ENCODE peak calls at places on chromosomes 16 and 17, in seven cellular contexts. Y, G, J, F, O, C and U are unnamed samples.

GRCh38 chr17:38608648-38609047 is 2.9 kb upstream of the SRCIN1 start:
- DNase-seq in F (no peak), C (peak), O (no peak), G (peak), Y (no peak), J (no peak), U (no peak)

GRCh38 chr16:11295672-11296071 is 14.5 kb upstream of the PRM1 start:
- DNase-seq in J (no peak), C (no peak), Y (no peak), F (no peak), O (no peak), G (no peak), U (no peak)

GRCh38 chr17:7807206-7807605 is 26.8 kb upstream of the KDM6B start:
- DNase-seq in J (no peak), O (no peak), G (no peak), C (no peak), F (no peak), Y (no peak), U (no peak)

GRCh38 chr16:86218479-86219170 is 291.7 kb upstream of the FOXF1 start:
- DNase-seq in O (no peak), C (peak), F (no peak), Y (no peak), G (no peak), J (no peak), U (no peak)

GRCh38 chr17:34382586-34383224 is 19.7 kb upstream of the CCL1 start:
- DNase-seq in J (no peak), C (no peak), F (no peak), G (no peak), O (peak), Y (no peak), U (no peak)

GRCh38 chr16:10878328-10878643 is 1.3 kb downstream of the CIITA start:
- DNase-seq in J (no peak), G (no peak), Y (no peak), O (no peak), C (peak), F (no peak), U (no peak)

GRCh38 chr16:7946142-7946541 is 613.5 kb downstream of the RBFOX1 start:
- DNase-seq in F (no peak), J (no peak), O (no peak), C (no peak), Y (no peak), G (no peak), U (no peak)

GRCh38 chr17:16515933-16516332 is 23.9 kb upstream of the LRRC75A start:
- DNase-seq in O (no peak), C (no peak), G (no peak), Y (no peak), J (no peak), F (no peak), U (no peak)

GRCh38 chr17:57534863-57535651 is 210.0 kb downstream of the CCDC182 start:
- DNase-seq in O (no peak), G (peak), C (peak), J (no peak), Y (peak), F (no peak), U (peak)

GRCh38 chr17:27868565-27868964 is 24.6 kb downstream of the LYRM9 start:
- DNase-seq in C (no peak), J (no peak), Y (no peak), O (no peak), F (no peak), G (no peak), U (no peak)

GRCh38 chr16:49700222-49700927 is 155.5 kb downstream of the ZNF423 start:
- DNase-seq in J (no peak), F (no peak), G (no peak), O (no peak), Y (no peak), C (no peak), U (peak)

GRCh38 chr17:83177611-83178532 is 98.5 kb downstream of the METRNL start:
- DNase-seq in Y (no peak), J (no peak), O (no peak), C (peak), F (no peak), G (peak), U (no peak)

GRCh38 chr17:28726912-28727726 is 1.1 kb upstream of the TLCD1 start:
- DNase-seq in C (peak), G (peak), F (peak), J (peak), Y (peak), O (peak), U (peak)

GRCh38 chr16:47644166-47644565 is 183.0 kb downstream of the PHKB start:
- DNase-seq in C (no peak), J (no peak), O (no peak), F (peak), G (no peak), Y (no peak), U (no peak)

GRCh38 chr17:34171245-34171818 is 83.8 kb upstream of the CCL2 start:
- DNase-seq in Y (peak), F (peak), C (peak), J (no peak), O (no peak), G (peak), U (peak)

GRCh38 chr16:28126684-28127620 is 63.4 kb upstream of the GSG1L start:
- DNase-seq in Y (no peak), G (no peak), C (no peak), F (no peak), O (no peak), J (no peak), U (no peak)

GRCh38 chr16:84144301-84144858 is 597 bp downstream of the HSDL1 start:
- DNase-seq in F (peak), Y (peak), O (no peak), G (peak), J (no peak), C (no peak), U (peak)

GRCh38 chr16:18945233-18945632 is 19.0 kb upstream of the SMG1 start:
- DNase-seq in Y (no peak), C (no peak), O (no peak), J (no peak), F (no peak), G (no peak), U (no peak)

GRCh38 chr16:88906535-88907105 is 40.2 kb upstream of the PABPN1L start:
- DNase-seq in F (no peak), Y (no peak), C (no peak), G (no peak), J (no peak), O (no peak), U (no peak)

GRCh38 chr16:89257281-89257731 is 39.8 kb downstream of the ZNF778 start:
- DNase-seq in Y (no peak), G (peak), O (no peak), F (no peak), J (no peak), C (no peak), U (no peak)

GRCh38 chr17:68061512-68062313 is 26.2 kb downstream of the KPNA2 start:
- DNase-seq in F (peak), O (no peak), J (no peak), Y (no peak), G (no peak), C (no peak), U (no peak)

GRCh38 chr17:60455378-60455777 is 33.1 kb downstream of the CHCT1 start:
- DNase-seq in G (no peak), O (no peak), Y (no peak), J (no peak), C (no peak), F (peak), U (no peak)

GRCh38 chr17:30720013-30720471 is 104.5 kb downstream of the CRLF3 start:
- DNase-seq in O (no peak), C (peak), F (no peak), Y (no peak), J (no peak), G (peak), U (no peak)

GRCh38 chr16:85479972-85480726 is 133.0 kb upstream of the GSE1 start:
- DNase-seq in G (no peak), Y (peak), J (no peak), C (no peak), O (no peak), F (no peak), U (peak)

GRCh38 chr16:8194795-8195194 is 395.5 kb downstream of the TMEM114 start:
- DNase-seq in G (no peak), O (no peak), Y (peak), J (peak), C (no peak), F (no peak), U (no peak)

GRCh38 chr17:51853857-51854256 is 304.7 kb downstream of the CA10 start:
- DNase-seq in C (no peak), O (no peak), J (no peak), Y (no peak), F (no peak), G (no peak), U (no peak)

GRCh38 chr16:70416748-70417616 is 21.9 kb downstream of the ST3GAL2 start:
- DNase-seq in J (no peak), Y (no peak), F (no peak), C (no peak), O (no peak), G (no peak), U (no peak)

GRCh38 chr17:42536372-42537155 is 523 bp downstream of the NAGLU start:
- DNase-seq in J (no peak), C (peak), Y (peak), F (peak), O (no peak), G (peak), U (peak)

GRCh38 chr16:30416624-30417298 is 9.4 kb downstream of the ZNF771 start:
- DNase-seq in O (no peak), J (no peak), C (no peak), F (no peak), G (no peak), Y (no peak), U (no peak)

GRCh38 chr16:4882633-4883285 is 35.5 kb downstream of the UBN1 start:
- DNase-seq in G (peak), O (no peak), F (peak), Y (no peak), C (peak), J (no peak), U (no peak)

GRCh38 chr17:80352216-80352895 is 62.6 kb upstream of the ENDOV start:
- DNase-seq in G (no peak), J (no peak), O (no peak), F (no peak), C (peak), Y (no peak), U (no peak)

GRCh38 chr17:40121886-40122465 is at the start of gene MSL1:
- DNase-seq in Y (peak), J (no peak), O (no peak), C (peak), G (peak), F (peak), U (peak)

GRCh38 chr17:3879181-3879580 is 13.7 kb downstream of the CAMKK1 start:
- DNase-seq in Y (no peak), C (no peak), F (peak), G (no peak), O (no peak), J (no peak), U (no peak)

GRCh38 chr17:61216066-61216465 is 183.6 kb upstream of the TBX2 start:
- DNase-seq in Y (no peak), F (no peak), C (no peak), J (no peak), G (no peak), O (no peak), U (no peak)

GRCh38 chr16:10180771-10181163 is 1.5 kb downstream of the GRIN2A start:
- DNase-seq in J (peak), G (peak), C (no peak), O (no peak), Y (peak), F (no peak), U (peak)

GRCh38 chr16:67562918-67563707 is 787 bp downstream of the CTCF start:
- DNase-seq in O (no peak), Y (peak), J (no peak), F (peak), C (no peak), G (peak), U (peak)

GRCh38 chr16:67560827-67561342 is 1.4 kb upstream of the CTCF start:
- DNase-seq in Y (no peak), F (no peak), C (no peak), J (no peak), G (no peak), O (no peak), U (peak)

GRCh38 chr16:67561501-67561823 is 864 bp upstream of the CTCF start:
- DNase-seq in J (no peak), C (no peak), F (no peak), O (no peak), G (no peak), Y (no peak), U (no peak)

GRCh38 chr16:67562526-67562917 is at the start of gene CTCF:
- DNase-seq in Y (peak), F (peak), O (no peak), C (peak), G (peak), J (no peak), U (peak)

GRCh38 chr16:67561824-67562525 is 351 bp upstream of the CTCF start:
- DNase-seq in F (peak), J (peak), O (peak), Y (peak), G (peak), C (peak), U (peak)
- TF ChIP-seq POLR2A in F (no peak), J (peak), O (peak), Y (peak), G (peak), C (no peak), U (peak)

GRCh38 chr16:14309001-14309886 is 238.1 kb downstream of the MRTFB start:
- DNase-seq in Y (no peak), J (no peak), O (no peak), C (peak), G (no peak), F (peak), U (no peak)
- TF ChIP-seq POLR2A in Y (no peak), J (no peak), O (no peak), C (no peak), G (no peak), F (no peak), U (no peak)

DNA sequence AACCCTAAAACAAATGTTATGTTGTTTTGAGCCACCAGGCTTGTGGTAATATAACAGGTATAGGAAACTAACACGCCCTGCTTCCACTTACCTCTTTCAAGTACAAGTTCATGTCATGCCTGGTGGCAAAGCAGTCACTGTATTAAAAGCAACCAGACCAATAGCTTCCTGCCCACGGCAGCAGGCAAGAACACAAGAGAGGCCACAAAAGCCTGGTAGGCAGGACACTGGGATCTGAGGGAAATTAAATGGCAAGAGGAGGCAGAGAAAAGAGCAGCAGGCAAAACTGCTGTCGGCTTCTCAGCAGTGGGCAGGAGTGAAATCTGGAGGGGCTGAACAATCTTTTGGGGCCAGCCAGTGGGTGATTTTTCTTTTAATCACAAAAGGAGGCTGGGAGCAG is 2.2 kb downstream of the CYTH1 start:
- DNase-seq in J (no peak), O (no peak), G (no peak), C (peak), F (no peak), Y (no peak), U (peak)
- TF ChIP-seq POLR2A in J (no peak), O (peak), G (no peak), C (no peak), F (no peak), Y (no peak), U (no peak)

GRCh38 chr16:55506708-55507107 is 2.2 kb upstream of the LPCAT2 start:
- DNase-seq in Y (no peak), O (no peak), G (peak), F (no peak), C (no peak), J (no peak), U (no peak)

GRCh38 chr16:55506083-55506482 is 2.8 kb upstream of the LPCAT2 start:
- DNase-seq in C (no peak), G (peak), O (no peak), F (no peak), Y (no peak), J (no peak), U (no peak)

GRCh38 chr16:55510185-55510805 is 1.4 kb downstream of the LPCAT2 start:
- DNase-seq in C (no peak), Y (no peak), O (no peak), G (no peak), J (no peak), F (no peak), U (no peak)

GRCh38 chr16:55508271-55508921 is 476 bp upstream of the LPCAT2 start:
- DNase-seq in O (no peak), F (no peak), Y (no peak), J (no peak), C (no peak), G (no peak), U (no peak)

DNA sequence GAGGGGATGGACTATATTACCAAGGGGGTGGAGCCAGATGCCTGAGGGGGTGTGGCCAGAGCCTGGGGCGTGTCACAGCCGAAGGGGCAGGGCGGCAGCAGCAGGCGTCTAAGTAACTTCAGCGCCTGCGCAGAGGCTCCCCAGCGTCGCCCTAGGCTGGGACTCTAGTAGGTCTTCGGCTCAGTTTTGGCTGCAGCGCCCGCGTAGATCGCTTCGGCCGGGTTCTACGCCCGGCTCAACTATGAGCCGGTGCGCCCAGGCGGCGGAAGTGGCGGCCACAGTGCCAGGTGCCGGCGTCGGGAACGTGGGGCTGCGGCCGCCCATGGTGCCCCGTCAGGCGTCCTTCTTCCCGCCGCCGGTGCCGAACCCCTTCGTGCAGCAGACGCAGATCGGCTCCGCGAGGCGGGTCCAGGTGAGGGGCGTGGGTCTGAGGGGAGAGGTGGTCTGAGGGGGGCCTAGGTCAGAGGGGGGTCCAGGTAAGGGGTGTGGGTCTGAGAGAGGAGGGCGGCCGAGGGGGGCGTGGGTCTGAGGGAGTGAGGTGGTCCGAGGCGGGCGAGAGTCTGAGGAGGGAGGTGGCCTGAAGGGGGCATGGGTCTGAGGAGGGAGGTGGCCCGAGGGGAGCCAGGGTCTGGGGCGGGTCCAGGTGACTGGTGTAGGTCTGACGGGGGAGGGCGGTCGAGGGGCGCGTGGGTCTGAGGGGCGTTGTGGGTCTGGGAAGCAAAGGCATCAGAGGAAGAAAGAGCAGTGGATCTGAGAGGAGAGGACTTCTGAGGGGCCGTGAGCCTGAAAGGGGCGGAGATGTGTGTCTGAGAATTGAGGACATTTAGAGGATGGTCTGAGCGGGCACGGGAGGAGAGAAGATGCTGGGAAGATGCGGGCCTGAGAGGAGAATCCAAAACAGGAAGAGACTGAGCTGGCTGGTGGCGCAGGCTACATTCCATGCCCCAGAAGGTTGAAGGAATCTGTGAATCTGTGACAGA is at the start of gene LPCAT2:
- DNase-seq in F (peak), O (no peak), Y (peak), J (peak), C (no peak), G (peak), U (peak)
- TF ChIP-seq POLR2A in F (peak), O (no peak), Y (peak), J (peak), C (peak), G (peak), U (peak)

DNA sequence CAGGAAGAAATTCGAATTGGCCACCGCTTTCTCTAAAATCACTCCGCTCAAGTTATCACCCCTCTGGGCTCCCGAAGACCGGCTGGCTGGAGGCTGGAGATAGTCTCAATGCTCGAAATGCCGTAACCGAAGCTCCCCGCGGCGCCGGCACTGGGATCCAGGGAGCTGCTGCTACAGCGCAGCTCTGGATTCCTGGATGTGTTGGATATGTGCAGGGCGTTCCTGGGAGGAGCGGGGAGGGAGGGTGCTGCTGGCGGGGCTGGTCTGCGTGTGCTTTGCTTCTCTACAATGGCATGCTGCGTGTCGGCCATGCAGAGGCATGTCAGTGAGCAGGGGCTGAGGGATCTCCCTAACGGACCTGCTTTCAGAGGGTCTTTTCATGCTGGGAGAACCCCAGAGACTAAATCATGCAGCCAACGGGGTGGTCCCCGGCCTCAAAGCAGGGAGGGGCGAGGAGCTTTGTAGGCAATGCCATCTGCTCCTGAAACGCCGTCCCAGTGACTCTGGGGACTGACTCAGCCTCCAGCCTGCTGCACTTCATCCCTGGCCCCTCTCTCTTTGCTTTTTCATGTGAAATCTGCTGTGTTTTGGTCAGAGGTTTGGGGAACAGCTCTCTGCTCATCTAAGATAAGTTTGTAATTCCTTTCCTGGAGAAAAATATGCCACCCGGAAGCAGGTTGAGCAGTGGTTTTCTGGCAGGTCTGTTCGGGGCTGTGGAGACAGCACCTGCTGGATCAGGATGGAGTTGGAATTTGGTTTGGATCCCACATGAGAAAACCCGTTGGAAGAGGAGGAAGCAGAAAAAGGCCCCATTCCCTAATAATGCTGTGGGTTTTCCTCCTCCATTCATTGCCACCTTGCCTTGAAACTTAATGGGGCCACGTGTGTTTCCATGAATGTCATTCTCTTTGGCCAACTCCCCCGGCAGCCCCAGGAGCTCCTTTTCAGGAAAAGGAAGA is 311.4 kb downstream of the SEC14L1 start:
- DNase-seq in C (peak), G (no peak), Y (no peak), F (peak), O (no peak), J (no peak), U (peak)
- TF ChIP-seq POLR2A in C (no peak), G (peak), Y (no peak), F (peak), O (no peak), J (no peak), U (no peak)